ENCODE peak calls at places on chromosomes 11 and 22, in seven cellular contexts. I, V, U, L, Z, F and H are unnamed samples.

GRCh38 chr11:19615503-19615902 is 97.1 kb upstream of the NAV2 start:
- DNase-seq in F (no peak), I (no peak), Z (no peak), L (no peak), V (no peak), U (no peak), H (no peak)

GRCh38 chr22:36384766-36385400 is 2.9 kb downstream of the MYH9 start:
- DNase-seq in I (peak), Z (no peak), U (no peak), V (no peak), L (no peak), F (no peak), H (no peak)

GRCh38 chr11:32385998-32386397 is 49.3 kb downstream of the WT1 start:
- DNase-seq in I (peak), V (peak), L (no peak), U (peak), F (peak), Z (no peak), H (no peak)

GRCh38 chr11:110929129-110929528 is 216.9 kb upstream of the ARHGAP20 start:
- DNase-seq in Z (no peak), L (no peak), F (no peak), U (no peak), I (no peak), V (no peak), H (no peak)

GRCh38 chr22:35893698-35894097 is 134.9 kb downstream of the RBFOX2 start:
- DNase-seq in I (peak), U (no peak), F (no peak), Z (peak), L (peak), V (no peak), H (no peak)

GRCh38 chr11:63445720-63446119 is 45.2 kb downstream of the PLAAT5 start:
- DNase-seq in L (no peak), I (no peak), V (no peak), F (no peak), U (peak), Z (no peak), H (no peak)

GRCh38 chr11:37450613-37451012 is 852.6 kb upstream of the RAG2 start:
- DNase-seq in I (no peak), F (no peak), Z (no peak), U (peak), L (no peak), V (no peak), H (no peak)

GRCh38 chr11:98630736-98631135 is 390.0 kb upstream of the CNTN5 start:
- DNase-seq in L (no peak), Z (no peak), I (no peak), V (no peak), U (no peak), F (no peak), H (no peak)

GRCh38 chr11:69918231-69918937 is 99.2 kb upstream of the FGF3 start:
- DNase-seq in V (no peak), F (no peak), U (no peak), I (peak), L (no peak), Z (no peak), H (no peak)

GRCh38 chr11:33476945-33477584 is 219.9 kb downstream of the HIPK3 start:
- DNase-seq in Z (no peak), U (no peak), I (no peak), F (no peak), V (no peak), L (no peak), H (no peak)

GRCh38 chr11:27904358-27905055 is 203.4 kb downstream of the KIF18A start:
- DNase-seq in I (no peak), L (no peak), F (no peak), U (peak), Z (no peak), V (peak), H (peak)

GRCh38 chr11:131064373-131064991 is 148.2 kb upstream of the SNX19 start:
- DNase-seq in U (peak), I (no peak), L (no peak), F (peak), Z (peak), V (peak), H (peak)

GRCh38 chr11:46905806-46906205 is 12.5 kb downstream of the LRP4 start:
- DNase-seq in V (no peak), U (no peak), L (no peak), F (no peak), I (no peak), Z (no peak), H (no peak)

GRCh38 chr11:80846979-80847378 is 1406.1 kb upstream of the TENM4 start:
- DNase-seq in I (no peak), Z (no peak), U (no peak), L (no peak), V (no peak), F (no peak), H (no peak)

GRCh38 chr11:30949838-30950237 is 363.7 kb upstream of the MPPED2 start:
- DNase-seq in L (no peak), F (no peak), I (no peak), U (no peak), Z (no peak), V (no peak), H (no peak)

GRCh38 chr22:28582806-28583205 is 96.8 kb downstream of the TTC28 start:
- DNase-seq in L (no peak), F (no peak), Z (no peak), V (no peak), U (peak), I (no peak), H (peak)

GRCh38 chr22:38843201-38843715 is 570 bp downstream of the NPTXR start:
- DNase-seq in U (peak), V (peak), Z (no peak), L (peak), F (peak), I (peak), H (no peak)

GRCh38 chr11:122305426-122305825 is 189.4 kb upstream of the BLID start:
- DNase-seq in F (no peak), I (no peak), V (no peak), Z (no peak), L (no peak), U (no peak), H (no peak)

GRCh38 chr11:66345316-66345649 is 379 bp upstream of the BRMS1 start:
- DNase-seq in U (no peak), Z (no peak), F (no peak), I (no peak), V (no peak), L (no peak), H (no peak)

GRCh38 chr22:40641269-40641668 is 4.8 kb upstream of the MRTFA start:
- DNase-seq in V (peak), Z (no peak), U (no peak), F (no peak), I (no peak), L (no peak), H (no peak)

GRCh38 chr11:73145986-73146575 is 4.0 kb upstream of the FCHSD2 start:
- DNase-seq in F (no peak), V (no peak), Z (no peak), U (no peak), L (no peak), I (no peak), H (no peak)

GRCh38 chr22:41094036-41094435 is 1.6 kb downstream of the EP300 start:
- DNase-seq in Z (no peak), L (no peak), V (peak), F (peak), I (no peak), U (peak), H (no peak)

GRCh38 chr11:64000740-64001514 is 14.7 kb downstream of the OTUB1 start:
- DNase-seq in F (no peak), Z (no peak), L (no peak), U (no peak), I (no peak), V (no peak), H (no peak)

GRCh38 chr11:92439133-92439532 is 214.5 kb downstream of the FAT3 start:
- DNase-seq in F (no peak), I (no peak), L (no peak), U (no peak), V (no peak), Z (no peak), H (no peak)

GRCh38 chr22:24494535-24495364 is at the start of gene UPB1:
- DNase-seq in F (no peak), V (no peak), Z (no peak), I (no peak), L (peak), U (no peak), H (no peak)

GRCh38 chr11:122165972-122166371 is 50.0 kb upstream of the BLID start:
- DNase-seq in I (no peak), Z (no peak), L (no peak), F (no peak), U (no peak), V (no peak), H (no peak)

GRCh38 chr11:107457205-107457557 is 444 bp downstream of the CWF19L2 start:
- DNase-seq in V (no peak), Z (no peak), U (no peak), F (peak), L (no peak), I (no peak), H (no peak)

GRCh38 chr22:45112136-45112879 is 51.4 kb upstream of the NUP50 start:
- DNase-seq in Z (no peak), U (no peak), V (no peak), F (no peak), L (no peak), I (no peak), H (no peak)

GRCh38 chr11:108340958-108341357 is 118.1 kb downstream of the ATM start:
- DNase-seq in L (no peak), Z (no peak), F (no peak), I (no peak), V (peak), U (no peak), H (no peak)

GRCh38 chr11:44622190-44622650 is 56.8 kb downstream of the CD82 start:
- DNase-seq in Z (no peak), U (no peak), I (peak), V (no peak), L (peak), F (no peak), H (no peak)

DNA sequence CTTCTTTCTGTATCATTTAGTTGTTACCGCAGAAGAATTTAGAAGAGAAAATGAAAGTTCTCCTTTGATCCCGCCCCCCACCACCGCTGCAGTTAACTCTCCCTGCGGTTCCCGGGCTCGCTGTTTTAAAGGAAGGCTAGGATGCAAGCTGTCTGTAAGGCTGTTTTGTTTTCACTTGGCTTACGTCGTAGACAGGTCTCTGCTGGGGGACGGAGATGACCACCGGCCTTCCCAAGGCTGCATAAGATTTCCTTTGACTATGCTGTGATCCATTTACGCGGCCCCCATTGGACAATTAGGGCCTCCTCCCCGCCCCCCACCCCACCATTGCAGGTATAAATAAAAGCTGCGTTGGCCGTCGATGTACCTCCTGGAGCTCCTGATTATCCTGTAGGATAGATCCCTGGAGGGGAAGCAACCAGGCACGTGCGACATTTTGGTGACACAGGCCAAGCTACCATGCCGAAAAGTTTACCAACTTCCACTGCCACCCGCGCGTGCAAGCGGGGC is 1.4 kb upstream of the CPT1A start:
- DNase-seq in Z (no peak), U (no peak), V (no peak), L (no peak), I (peak), F (no peak), H (no peak)
- H3K4me3 ChIP-seq in Z (peak), U (peak), V (no peak), L (peak), I (peak), F (no peak), H (peak)

DNA sequence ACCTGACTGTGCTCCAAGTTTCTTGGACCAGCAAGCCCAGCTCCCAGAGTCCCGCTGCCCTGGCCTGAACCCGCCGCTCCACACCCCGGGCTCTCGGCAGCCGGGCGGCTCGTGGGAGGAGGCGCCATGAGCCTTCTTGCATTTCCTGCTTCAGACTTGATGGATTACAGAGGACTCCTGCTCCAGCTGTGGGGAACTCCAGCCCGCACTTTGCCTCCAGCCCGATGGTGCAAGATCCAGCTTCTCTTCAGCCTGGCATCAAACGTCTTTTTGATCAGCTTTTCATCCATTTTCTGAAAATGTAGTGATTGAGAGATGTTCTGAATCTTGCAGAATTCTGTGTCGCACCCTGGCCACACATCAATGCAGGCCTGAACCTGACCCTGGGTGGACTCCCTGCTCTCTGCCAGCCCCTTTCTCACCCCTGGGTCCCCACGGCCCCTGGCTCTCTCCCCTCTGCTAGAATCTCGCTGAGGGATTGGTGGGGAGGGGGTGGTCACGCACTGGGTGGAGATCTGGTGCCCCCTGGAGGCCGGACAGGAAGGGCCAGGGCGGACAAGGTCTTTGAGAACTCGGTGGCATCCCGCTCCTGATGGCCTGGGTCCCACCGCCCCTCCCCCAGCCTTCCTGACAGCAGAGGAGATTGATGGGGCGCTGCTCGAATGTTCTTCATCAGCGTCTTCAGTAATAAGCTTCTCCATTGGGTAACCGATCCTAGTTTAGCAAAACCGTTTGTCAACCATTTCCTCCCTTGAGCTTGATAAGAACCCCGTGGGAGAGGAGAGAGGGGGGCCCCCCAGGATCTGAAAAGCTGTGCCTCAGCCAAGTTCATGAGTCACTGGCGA is 12.1 kb upstream of the NFAM1 start:
- DNase-seq in Z (peak), V (peak), F (peak), I (peak), U (peak), L (peak), H (peak)
- TF ChIP-seq CTCF in Z (peak), V (peak), F (peak), I (peak), U (peak), L (peak), H (peak)

DNA sequence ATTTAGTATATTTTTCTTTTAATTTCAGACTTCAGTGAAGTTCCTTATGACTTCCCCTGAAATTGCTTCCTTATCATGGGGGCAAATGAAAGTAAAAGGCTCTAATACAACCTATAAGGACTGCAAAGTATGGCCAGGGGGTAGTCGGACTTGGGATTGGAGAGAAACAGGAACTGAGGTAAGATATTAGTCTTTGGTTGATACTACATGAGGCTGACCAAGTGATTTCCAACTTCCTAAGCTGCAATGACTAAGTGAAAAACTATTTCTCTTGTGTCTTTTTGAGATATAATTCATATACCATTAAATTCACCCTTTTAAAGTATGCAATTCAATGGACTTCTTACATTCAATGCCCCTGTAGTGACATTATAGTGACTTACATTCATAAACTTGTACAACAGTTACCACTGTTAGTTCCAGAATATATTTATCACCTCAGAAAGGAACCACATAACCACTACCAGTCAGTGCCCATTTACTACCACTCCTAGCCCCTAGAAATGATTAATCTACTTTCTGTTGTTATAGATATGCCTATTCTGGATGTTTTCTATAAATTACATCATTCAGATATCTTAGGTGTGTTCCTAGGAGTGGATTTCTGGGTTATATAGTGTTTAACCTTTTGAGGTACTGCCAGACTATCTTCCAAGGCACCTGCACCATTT is 21.6 kb downstream of the AAMDC start:
- DNase-seq in L (no peak), F (no peak), I (no peak), U (peak), V (no peak), Z (no peak), H (no peak)
- H3K4me3 ChIP-seq in L (no peak), F (no peak), I (no peak), U (no peak), V (no peak), Z (no peak), H (no peak)

GRCh38 chr11:115518983-115519382 is 14.8 kb upstream of the CADM1 start:
- DNase-seq in F (no peak), L (no peak), I (no peak), Z (no peak), V (no peak), U (no peak), H (no peak)
- TF ChIP-seq CTCF in F (no peak), L (no peak), I (no peak), Z (no peak), V (no peak), U (no peak), H (no peak)